ENCODE peak calls at places on chromosomes 13 and 19, in four cellular contexts. F is right lobe of liver, D is body of pancreas, X is uterus. R is an unnamed sample.

GRCh38 chr19:34306213-34306661 is 51.9 kb downstream of the GARRE1 start:
- DNase-seq in X (no peak), D (peak; percentile 74), F (peak; percentile 67), R (no peak)

GRCh38 chr13:111046590-111047141 is 68.4 kb upstream of the ARHGEF7 start:
- DNase-seq in X (no peak), F (no peak), D (no peak), R (peak; percentile 26)

GRCh38 chr19:11849264-11849615 is 714 bp downstream of the ZNF439 start:
- DNase-seq in X (no peak), F (no peak), D (no peak), R (no peak)

GRCh38 chr19:38831142-38831605 is 420 bp downstream of the ECH1 start:
- DNase-seq in F (peak; percentile 84), D (peak; percentile 87), X (peak; percentile 69), R (peak; percentile 67)

GRCh38 chr19:6222884-6223283 is 56.9 kb downstream of the MLLT1 start:
- DNase-seq in X (no peak), F (peak; percentile 21), D (peak; percentile 9), R (no peak)

GRCh38 chr19:37594064-37594981 is at the start of the genes ZNF540 and ZNF571:
- DNase-seq in X (peak; percentile 93), D (peak; percentile 95), F (peak; percentile 95), R (peak; percentile 91)

GRCh38 chr13:88074794-88075509 is 403.8 kb downstream of the SLITRK5 start:
- DNase-seq in X (no peak), F (no peak), D (no peak), R (no peak)

GRCh38 chr19:17205237-17206140 is 9.7 kb upstream of the USE1 start:
- DNase-seq in X (peak; percentile 53), D (peak; percentile 81), F (peak; percentile 73), R (peak; percentile 77)

GRCh38 chr13:43846496-43846895 is 33.0 kb downstream of the CCDC122 start:
- DNase-seq in D (no peak), F (no peak), X (no peak), R (no peak)

GRCh38 chr13:93603043-93603442 is 376.4 kb downstream of the GPC6 start:
- DNase-seq in D (no peak), X (no peak), F (no peak), R (no peak)

GRCh38 chr19:6801397-6802086 is 29.0 kb downstream of the VAV1 start:
- DNase-seq in X (peak; percentile 21), F (peak; percentile 75), D (peak; percentile 49), R (peak; percentile 62)

GRCh38 chr13:41061914-41062837 is 867 bp downstream of the WBP4 start:
- DNase-seq in F (no peak), X (no peak), D (no peak), R (peak; percentile 92)

GRCh38 chr13:110377178-110378175 is 70.4 kb downstream of the COL4A2 start:
- DNase-seq in D (no peak), X (peak; percentile 15), F (no peak), R (no peak)

GRCh38 chr19:12872941-12873890 is 8.0 kb downstream of the DNASE2 start:
- DNase-seq in D (peak; percentile 75), X (no peak), F (peak; percentile 69), R (peak; percentile 89)

GRCh38 chr19:7734220-7735203 is 2.6 kb upstream of the CLEC4G start:
- DNase-seq in D (no peak), X (no peak), F (no peak), R (no peak)

GRCh38 chr19:47518854-47519253 is 4.0 kb upstream of the NAPA start:
- DNase-seq in F (no peak), X (no peak), D (no peak), R (no peak)

GRCh38 chr19:30649934-30650614 is 277.9 kb downstream of the ZNF536 start:
- DNase-seq in X (no peak), D (peak; percentile 64), F (no peak), R (peak; percentile 53)

GRCh38 chr13:99313473-99313872 is 6.3 kb upstream of the GPR183 start:
- DNase-seq in D (no peak), F (no peak), X (no peak), R (no peak)

GRCh38 chr13:54356849-54357248 is 1328.2 kb downstream of the OLFM4 start:
- DNase-seq in X (no peak), D (no peak), F (no peak), R (no peak)

GRCh38 chr19:33627526-33627925 is 5.8 kb downstream of the CHST8 start:
- DNase-seq in F (no peak), X (no peak), D (no peak), R (no peak)

GRCh38 chr13:96672016-96672415 is 322.3 kb downstream of the OXGR1 start:
- DNase-seq in D (no peak), F (no peak), X (no peak), R (no peak)

GRCh38 chr19:29836409-29836825 is 24.6 kb downstream of the CCNE1 start:
- DNase-seq in D (no peak), F (no peak), X (no peak), R (no peak)

GRCh38 chr19:45008554-45008953 is 7.3 kb downstream of the RELB start:
- DNase-seq in D (no peak), F (no peak), X (no peak), R (no peak)

GRCh38 chr19:39406656-39407393 is at the start of gene ZFP36:
- DNase-seq in X (peak; percentile 94), F (peak; percentile 92), D (peak; percentile 92), R (peak; percentile 77)

GRCh38 chr19:38678217-38678890 is 30.9 kb downstream of the ACTN4 start:
- DNase-seq in D (no peak), X (no peak), F (no peak), R (peak; percentile 40)

GRCh38 chr13:60448907-60449510 is 52.0 kb downstream of the TDRD3 start:
- DNase-seq in D (no peak), F (no peak), X (no peak), R (peak; percentile 51)

GRCh38 chr13:73898276-73898675 is 235.9 kb downstream of the KLF12 start:
- DNase-seq in F (no peak), D (no peak), X (no peak), R (no peak)

GRCh38 chr13:50126378-50127016 is 111.3 kb downstream of the KCNRG start:
- DNase-seq in X (no peak), D (no peak), F (peak; percentile 27), R (peak; percentile 80)

GRCh38 chr19:49808762-49809154 is 4.3 kb downstream of the FUZ start:
- DNase-seq in X (peak; percentile 97), F (peak; percentile 97), D (peak; percentile 97), R (peak; percentile 90)

GRCh38 chr13:39729161-39729560 is 73.7 kb downstream of the COG6 start:
- DNase-seq in X (no peak), D (no peak), F (no peak), R (no peak)

GRCh38 chr19:34523408-34523807 is 41.9 kb downstream of the WTIP start:
- DNase-seq in D (no peak), X (no peak), F (no peak), R (no peak)

GRCh38 chr19:10719466-10719961 is 1.6 kb downstream of the DNM2 start:
- DNase-seq in D (peak; percentile 19), F (no peak), X (no peak), R (peak; percentile 85)

GRCh38 chr13:112905619-112905989 is 63.4 kb upstream of the MCF2L start:
- DNase-seq in D (no peak), X (no peak), F (no peak), R (no peak)

GRCh38 chr13:102917019-102917418 is 71.2 kb downstream of the ERCC5 start:
- DNase-seq in F (no peak), X (no peak), D (no peak), R (no peak)

GRCh38 chr13:75372517-75372916 is 109.5 kb downstream of the TBC1D4 start:
- DNase-seq in D (no peak), X (no peak), F (no peak), R (peak; percentile 69)

GRCh38 chr19:1089891-1090290 is 5.3 kb downstream of the POLR2E start:
- DNase-seq in F (peak; percentile 31), D (no peak), X (no peak), R (no peak)
- TF ChIP-seq POLR2A in F (no peak), D (no peak), X (no peak), R (no peak)

GRCh38 chr13:23570099-23570926 is at the start of gene TNFRSF19:
- DNase-seq in X (peak; percentile 78), F (no peak), D (peak; percentile 31), R (peak; percentile 95)
- TF ChIP-seq POLR2A in X (no peak), F (no peak), D (no peak), R (peak; percentile 39)

GRCh38 chr19:2042485-2043268 is 8.4 kb downstream of the MKNK2 start:
- DNase-seq in D (peak; percentile 65), X (peak; percentile 58), F (peak; percentile 56), R (no peak)
- TF ChIP-seq POLR2A in D (no peak), X (no peak), F (no peak), R (no peak)

DNA sequence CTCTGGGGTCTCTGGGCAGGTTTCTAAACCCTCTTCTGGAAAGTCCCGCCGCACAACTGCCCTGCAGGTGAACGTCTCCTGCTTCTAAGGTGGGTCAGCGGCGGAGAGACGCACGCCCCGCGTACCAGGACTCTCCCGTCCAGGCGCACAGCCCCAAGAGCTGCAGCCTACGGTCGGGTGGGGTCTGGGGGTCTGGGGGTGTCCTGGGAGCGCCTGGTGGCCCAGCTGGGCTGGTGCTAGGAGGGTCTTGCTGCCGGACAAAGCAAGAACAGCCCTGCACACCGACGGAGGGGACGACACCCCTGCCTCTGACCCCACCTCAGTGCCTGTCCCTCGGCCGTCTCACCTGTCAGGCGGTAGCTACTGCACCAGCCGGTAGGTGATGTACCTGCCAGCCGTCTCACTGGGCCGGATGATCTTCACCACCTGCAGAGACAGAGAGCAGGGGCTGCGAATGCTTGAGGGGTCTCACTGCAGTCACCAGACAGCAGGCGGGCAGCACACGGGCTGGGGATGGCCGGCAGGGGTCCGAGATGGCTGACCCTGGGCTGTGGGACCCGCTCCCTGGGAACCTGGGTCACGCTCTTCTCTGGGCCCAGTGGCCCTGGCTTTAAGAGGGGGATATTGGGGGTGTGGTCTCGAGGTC is 5.9 kb downstream of the POLR2E start:
- DNase-seq in F (peak; percentile 26), D (no peak), X (no peak), R (no peak)
- TF ChIP-seq POLR2A in F (no peak), D (no peak), X (no peak), R (no peak)

GRCh38 chr19:54162884-54163283 is 3.4 kb upstream of the LENG1 start:
- DNase-seq in D (no peak), F (no peak), X (no peak), R (no peak)

GRCh38 chr19:54162241-54162805 is 2.8 kb upstream of the LENG1 start:
- DNase-seq in F (peak; percentile 91), X (peak; percentile 89), D (peak; percentile 95), R (peak; percentile 88)

GRCh38 chr19:54160948-54161347 is 1.4 kb upstream of the LENG1 start:
- DNase-seq in D (no peak), F (no peak), X (no peak), R (no peak)

GRCh38 chr19:54165222-54165621 is 5.7 kb upstream of the LENG1 start:
- DNase-seq in F (no peak), X (no peak), D (no peak), R (no peak)

DNA sequence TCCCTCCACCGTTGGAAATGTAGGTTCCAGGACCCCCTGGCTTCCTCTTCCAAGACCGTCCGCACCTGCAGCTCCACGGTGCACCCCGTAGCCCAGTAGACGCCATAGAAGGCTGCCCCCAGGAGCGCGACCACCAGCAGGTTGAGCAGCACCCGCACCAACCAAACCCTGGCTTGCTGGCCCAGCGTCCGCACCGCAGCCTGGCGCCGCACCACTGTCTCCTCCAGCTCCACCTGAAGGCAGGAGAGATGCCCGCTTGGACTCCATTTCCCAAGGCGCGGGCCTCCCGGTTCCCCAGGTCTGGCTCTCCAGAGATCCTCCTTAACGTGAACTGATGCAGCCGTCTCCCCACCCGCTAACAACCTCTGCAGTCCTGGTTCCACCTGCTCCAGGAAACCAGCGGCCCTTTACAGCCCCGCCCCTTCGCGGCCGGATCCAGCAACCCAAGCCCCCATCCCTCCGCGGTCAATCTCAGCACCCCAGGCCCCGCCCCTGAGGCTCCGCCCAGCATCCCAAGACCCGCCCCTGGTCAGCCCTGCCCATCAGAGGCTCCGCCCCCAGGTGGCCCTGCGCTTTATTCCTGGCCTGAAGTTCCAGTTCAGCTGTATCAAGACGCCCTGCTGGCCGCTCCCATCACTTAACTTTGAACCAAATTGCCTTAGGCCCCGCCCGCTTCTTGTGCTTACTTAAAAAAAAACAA is 5.0 kb upstream of the LENG1 start:
- DNase-seq in X (peak; percentile 61), D (peak; percentile 63), F (peak; percentile 77), R (peak; percentile 63)
- TF ChIP-seq POLR2A in X (no peak), D (peak; percentile 11), F (no peak), R (no peak)